ENCODE peak calls at places on chromosomes 1 and 21, in seven cellular contexts. S is AG04450, P is H7, E is foreskin fibroblast, U is psoas muscle, Z is K562, B is BJ. H is an unnamed sample.

GRCh38 chr21:45286671-45287437 is 841 bp downstream of the POFUT2 start:
- DNase-seq in E (no peak), B (no peak), U (peak; percentile 53), P (peak; percentile 97), S (no peak), Z (peak; percentile 73), H (no peak)

GRCh38 chr1:7389786-7390603 is 381.1 kb upstream of the VAMP3 start:
- DNase-seq in Z (no peak), E (no peak), S (no peak), P (peak; percentile 29), B (no peak), U (no peak), H (no peak)

GRCh38 chr21:44793269-44794030 is 8.2 kb downstream of the UBE2G2 start:
- DNase-seq in P (peak; percentile 91), S (no peak), Z (peak; percentile 75), E (no peak), B (no peak), U (peak; percentile 64), H (no peak)

GRCh38 chr21:45513003-45513706 is 29.1 kb downstream of the SLC19A1 start:
- DNase-seq in U (peak; percentile 38), B (no peak), Z (no peak), E (no peak), S (no peak), P (no peak), H (no peak)

GRCh38 chr1:31127266-31127665 is 61.7 kb upstream of the PUM1 start:
- DNase-seq in E (peak; percentile 20), B (no peak), S (peak; percentile 29), P (no peak), Z (no peak), U (no peak), H (no peak)

GRCh38 chr1:55541296-55541695 is 326.1 kb upstream of the USP24 start:
- DNase-seq in U (no peak), P (no peak), B (no peak), S (no peak), E (no peak), Z (no peak), H (no peak)

GRCh38 chr1:215971793-215972441 is 404.8 kb downstream of the KCTD3 start:
- DNase-seq in S (no peak), E (no peak), P (no peak), B (no peak), U (no peak), Z (no peak), H (no peak)

GRCh38 chr1:200628223-200628868 is 7.8 kb upstream of the KIF14 start:
- DNase-seq in U (no peak), E (no peak), B (no peak), P (no peak), S (no peak), Z (no peak), H (no peak)

GRCh38 chr1:223712184-223712855 is at the start of gene CAPN2:
- DNase-seq in E (peak; percentile 92), Z (peak; percentile 96), S (no peak), B (no peak), U (peak; percentile 94), P (peak; percentile 96), H (peak; percentile 57)

GRCh38 chr1:200741808-200742207 is 3.1 kb downstream of the CAMSAP2 start:
- DNase-seq in E (no peak), U (no peak), B (no peak), P (no peak), S (no peak), Z (no peak), H (no peak)

GRCh38 chr1:110106013-110106941 is 6.0 kb upstream of the UBL4B start:
- DNase-seq in E (peak; percentile 44), Z (peak; percentile 88), U (peak; percentile 80), B (no peak), P (peak; percentile 93), S (peak; percentile 43), H (no peak)

GRCh38 chr1:92486251-92487077 is at the start of gene GFI1:
- DNase-seq in B (no peak), S (no peak), Z (no peak), P (peak; percentile 81), U (peak; percentile 55), E (no peak), H (no peak)

GRCh38 chr1:226679853-226680516 is 59.1 kb downstream of the ITPKB start:
- DNase-seq in U (peak; percentile 89), S (no peak), Z (peak; percentile 81), P (peak; percentile 95), B (no peak), E (peak; percentile 47), H (no peak)

GRCh38 chr1:220884109-220884980 is 5.1 kb downstream of the HLX start:
- DNase-seq in P (peak; percentile 89), S (no peak), E (no peak), B (no peak), Z (no peak), U (no peak), H (peak; percentile 13)

GRCh38 chr1:192080671-192081070 is 77.6 kb upstream of the RGS18 start:
- DNase-seq in P (no peak), Z (no peak), B (no peak), S (no peak), E (no peak), U (no peak), H (no peak)

GRCh38 chr1:209755926-209756607 is at the start of gene TRAF3IP3:
- DNase-seq in P (no peak), S (no peak), E (no peak), U (no peak), Z (no peak), B (no peak), H (no peak)

GRCh38 chr1:210557426-210558077 is 228.8 kb downstream of the HHAT start:
- DNase-seq in U (no peak), S (no peak), P (no peak), B (no peak), Z (no peak), E (no peak), H (no peak)

GRCh38 chr1:71770121-71770520 is 512.2 kb downstream of the NEGR1 start:
- DNase-seq in B (peak; percentile 41), Z (no peak), S (peak; percentile 10), E (no peak), U (no peak), P (no peak), H (no peak)

GRCh38 chr1:19435181-19435580 is 50.2 kb downstream of the CAPZB start:
- DNase-seq in U (no peak), Z (no peak), S (no peak), B (no peak), E (peak; percentile 74), P (no peak), H (no peak)

GRCh38 chr1:3886106-3886670 is 13.9 kb downstream of the C1orf174 start:
- DNase-seq in P (no peak), U (peak; percentile 38), B (no peak), Z (no peak), E (no peak), S (no peak), H (no peak)

GRCh38 chr1:235021321-235021720 is 107.3 kb downstream of the TOMM20 start:
- DNase-seq in B (no peak), E (no peak), U (no peak), P (no peak), S (no peak), Z (no peak), H (no peak)

GRCh38 chr1:239221656-239222055 is 164.7 kb upstream of the CHRM3 start:
- DNase-seq in Z (no peak), P (no peak), E (no peak), S (no peak), U (no peak), B (no peak), H (no peak)

GRCh38 chr1:2004867-2005266 is 1.3 kb upstream of the CFAP74 start:
- DNase-seq in B (no peak), Z (no peak), E (no peak), S (no peak), U (no peak), P (no peak), H (no peak)

GRCh38 chr1:59178803-59179202 is 118.1 kb upstream of the FGGY start:
- DNase-seq in E (no peak), P (no peak), Z (no peak), S (no peak), B (no peak), U (peak; percentile 54), H (no peak)

GRCh38 chr1:229156819-229157218 is 114.1 kb upstream of the RAB4A start:
- DNase-seq in P (peak; percentile 59), E (no peak), S (no peak), Z (no peak), B (no peak), U (no peak), H (no peak)

GRCh38 chr1:183739082-183739481 is 65.8 kb upstream of the RGL1 start:
- DNase-seq in S (no peak), B (no peak), Z (no peak), E (no peak), U (no peak), P (no peak), H (no peak)

GRCh38 chr1:163093579-163093978 is 24.4 kb downstream of the RGS4 start:
- DNase-seq in S (no peak), U (no peak), B (no peak), P (no peak), E (no peak), Z (no peak), H (no peak)
- H3K4me3 ChIP-seq in S (no peak overlapping the region), U (no peak overlapping the region), B (no peak overlapping the region), P (no peak overlapping the region), E (no peak overlapping the region), Z (no peak overlapping the region), H (no peak overlapping the region)

GRCh38 chr21:36696640-36697472 is 2.1 kb upstream of the SIM2 start:
- DNase-seq in U (no peak), B (no peak), E (no peak), S (no peak), P (peak; percentile 79), Z (no peak), H (no peak)
- H3K4me3 ChIP-seq in U (no peak overlapping the region), B (no peak overlapping the region), E (no peak overlapping the region), S (no peak overlapping the region), P (no peak overlapping the region), Z (no peak overlapping the region), H (no peak overlapping the region)

GRCh38 chr1:90973897-90974798 is 47.7 kb downstream of the ZNF644 start:
- DNase-seq in U (no peak), B (no peak), Z (peak; percentile 11), S (no peak), P (no peak), E (peak; percentile 16), H (peak; percentile 21)
- H3K4me3 ChIP-seq in U (no peak overlapping the region), B (no peak overlapping the region), Z (no peak overlapping the region), S (no peak overlapping the region), P (no peak overlapping the region), E (no peak overlapping the region), H (no peak overlapping the region)

GRCh38 chr1:38819516-38819915 is 40.1 kb downstream of the RRAGC start:
- DNase-seq in E (no peak), U (no peak), Z (no peak), B (no peak), P (no peak), S (no peak), H (no peak)

GRCh38 chr1:38815903-38816627 is 43.5 kb downstream of the RRAGC start:
- DNase-seq in S (no peak), Z (peak; percentile 94), P (peak; percentile 67), U (no peak), B (no peak), E (no peak), H (no peak)

GRCh38 chr1:38818706-38819439 is 40.7 kb downstream of the RRAGC start:
- DNase-seq in Z (no peak), E (no peak), U (no peak), S (no peak), B (no peak), P (peak; percentile 76), H (no peak)

GRCh38 chr1:38817267-38817957 is 42.2 kb downstream of the RRAGC start:
- DNase-seq in P (no peak), B (no peak), Z (no peak), E (no peak), S (no peak), U (no peak), H (no peak)

GRCh38 chr1:38817958-38818705 is 41.4 kb downstream of the RRAGC start:
- DNase-seq in P (peak; percentile 97), Z (peak; percentile 93), S (no peak), U (peak; percentile 61), B (no peak), E (no peak), H (no peak)
- H3K4me3 ChIP-seq in P (peak overlapping the region; percentile 42), Z (peak overlapping the region; percentile 23), S (peak overlapping the region; percentile 4), U (peak overlapping the region; percentile 48), B (peak overlapping the region; percentile 4), E (no peak overlapping the region), H (no peak overlapping the region)